ENCODE peak calls at places on chromosome X, in five cellular contexts. V is psoas muscle, J is K562, I is cardiac muscle cell, E is choroid plexus epithelial cell. B is an unnamed sample.

GRCh38 chrX:155544886-155545285 is 67.9 kb downstream of the TMLHE start:
- DNase-seq in V (no peak), J (no peak), I (no peak), E (peak), B (no peak)

GRCh38 chrX:16839852-16840460 is 30.2 kb downstream of the RBBP7 start:
- DNase-seq in V (no peak), J (no peak), I (peak), E (peak), B (peak)

GRCh38 chrX:104618106-104618895 is 52.3 kb downstream of the IL1RAPL2 start:
- DNase-seq in V (no peak), J (no peak), I (no peak), E (no peak), B (no peak)

GRCh38 chrX:131907488-131908314 is 115.4 kb upstream of the STK26 start:
- DNase-seq in V (no peak), J (peak), I (no peak), E (no peak), B (no peak)

GRCh38 chrX:40003071-40003981 is 94.4 kb downstream of the BCOR start:
- DNase-seq in V (no peak), J (no peak), I (no peak), E (no peak), B (no peak)

GRCh38 chrX:136639506-136640176 is 8.3 kb upstream of the CD40LG start:
- DNase-seq in V (no peak), J (no peak), I (no peak), E (peak), B (peak)

GRCh38 chrX:112067601-112068000 is 15.0 kb downstream of the TRPC5 start:
- DNase-seq in V (no peak), J (no peak), I (no peak), E (no peak), B (no peak)

GRCh38 chrX:18883234-18883960 is 100.5 kb downstream of the PHKA2 start:
- DNase-seq in V (peak), J (no peak), I (no peak), E (no peak), B (no peak)

GRCh38 chrX:71171110-71171801 is 26.6 kb downstream of the NLGN3 start:
- DNase-seq in V (no peak), J (peak), I (peak), E (no peak), B (no peak)

GRCh38 chrX:20829665-20830481 is 544.3 kb upstream of the CNKSR2 start:
- DNase-seq in V (no peak), J (no peak), I (no peak), E (peak), B (no peak)

GRCh38 chrX:112211459-112211858 is 128.9 kb upstream of the TRPC5 start:
- DNase-seq in V (no peak), J (no peak), I (no peak), E (no peak), B (no peak)

GRCh38 chrX:261167-261857 is 19.9 kb upstream of the PLCXD1 start:
- DNase-seq in V (peak), J (no peak), I (no peak), E (no peak), B (no peak)

GRCh38 chrX:96791559-96791958 is 92.1 kb upstream of the RPA4 start:
- DNase-seq in V (no peak), J (no peak), I (no peak), E (peak), B (no peak)

GRCh38 chrX:51891821-51892551 is 1.4 kb upstream of the MAGED1 start:
- DNase-seq in V (peak), J (no peak), I (no peak), E (peak), B (peak)

GRCh38 chrX:2498781-2499302 is 1.9 kb downstream of the DHRSX start:
- DNase-seq in V (no peak), J (no peak), I (peak), E (peak), B (peak)

GRCh38 chrX:54423161-54423888 is 16.9 kb upstream of the TSR2 start:
- DNase-seq in V (no peak), J (peak), I (peak), E (peak), B (no peak)
- TF ChIP-seq CTCF in V (no peak), J (peak), I (no peak), E (peak), B (peak)

DNA sequence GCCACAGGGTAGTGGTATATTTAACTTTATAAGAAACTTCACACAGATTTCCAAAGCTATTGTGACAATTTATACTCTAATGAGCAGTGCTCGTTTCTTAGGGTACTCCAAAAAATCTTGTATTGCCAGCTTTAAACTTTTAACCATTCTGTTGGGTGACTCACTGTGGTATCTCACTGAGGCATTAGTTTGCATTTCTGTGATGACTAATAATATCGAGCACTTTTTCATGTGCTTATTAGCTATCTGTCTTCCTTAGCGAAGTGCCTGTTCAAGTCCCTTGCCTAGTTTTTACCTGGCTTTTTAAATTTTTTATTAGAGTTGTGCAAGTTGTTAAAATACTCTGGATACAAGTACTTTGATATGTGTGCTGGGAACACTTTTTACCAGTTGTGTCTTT is 5.5 kb downstream of the PNMA3 start:
- DNase-seq in V (no peak), J (peak), I (no peak), E (peak), B (peak)
- TF ChIP-seq CTCF in V (no peak), J (no peak), I (no peak), E (no peak), B (no peak)

DNA sequence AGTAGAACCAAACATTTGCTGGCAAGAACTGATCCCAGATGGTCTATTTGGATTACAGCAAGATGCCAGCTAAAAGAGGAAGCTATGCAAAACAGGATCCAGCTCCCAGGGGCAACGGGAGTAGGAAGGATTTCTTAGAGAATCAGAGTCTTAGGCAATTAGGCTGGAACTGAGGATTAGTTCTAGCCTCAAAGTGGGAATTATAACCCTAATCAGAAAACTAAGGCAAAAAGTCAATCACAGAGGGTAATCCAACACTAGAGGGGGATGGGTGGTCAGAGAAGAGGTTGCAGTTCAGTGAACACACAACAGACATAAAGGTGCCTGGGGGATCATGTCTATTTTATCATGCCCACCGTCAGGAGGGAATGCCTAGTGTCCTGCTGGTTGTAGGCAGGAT is 133.0 kb upstream of the PLS3 start:
- DNase-seq in V (no peak), J (no peak), I (no peak), E (no peak), B (no peak)
- TF ChIP-seq CTCF in V (no peak), J (no peak), I (no peak), E (no peak), B (no peak)

DNA sequence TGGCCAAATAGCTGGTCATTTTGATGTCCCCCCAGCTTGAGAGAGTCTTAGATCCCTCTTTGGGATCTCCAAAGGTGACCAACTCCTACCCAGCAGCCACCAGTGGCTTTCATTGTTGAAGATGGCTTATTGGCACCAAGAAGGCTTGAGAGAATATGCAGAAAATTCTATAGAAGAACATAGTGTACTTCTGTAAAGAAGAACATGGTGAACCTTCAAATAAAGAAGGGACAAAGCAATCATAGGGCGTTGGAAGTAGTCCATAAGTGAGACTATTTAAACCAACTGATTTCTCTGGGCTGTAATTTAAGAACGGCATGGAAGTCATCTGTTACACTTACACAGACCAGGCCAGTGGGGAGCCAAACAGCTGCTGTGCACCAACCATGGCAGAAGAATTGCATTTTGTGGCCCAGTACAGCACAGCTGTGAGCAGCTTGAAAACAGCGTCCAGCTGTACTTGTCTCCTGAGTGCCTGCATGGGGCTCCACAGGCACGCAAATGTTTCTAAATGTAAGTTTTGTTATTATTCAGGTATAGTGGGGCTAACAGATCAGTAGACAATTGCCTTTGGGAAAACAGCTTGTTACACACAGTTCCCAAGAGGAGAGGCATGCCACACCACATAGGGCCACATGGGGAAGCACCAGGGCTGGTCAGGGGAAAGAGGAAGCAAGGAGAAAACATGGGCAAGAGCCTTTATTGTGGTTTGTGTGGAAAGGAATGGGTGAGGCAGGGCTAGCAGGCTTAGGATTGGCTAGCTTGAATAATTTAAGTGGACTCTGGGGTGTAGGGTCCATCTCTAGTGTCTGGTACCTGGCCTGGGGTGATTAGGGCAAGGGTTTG is 125.0 kb downstream of the ARHGAP6 start:
- DNase-seq in V (peak), J (no peak), I (no peak), E (peak), B (no peak)
- TF ChIP-seq CTCF in V (peak), J (peak), I (peak), E (peak), B (no peak)

GRCh38 chrX:43469391-43470054 is 186.6 kb upstream of the MAOA start:
- DNase-seq in V (no peak), J (no peak), I (no peak), E (no peak), B (no peak)

GRCh38 chrX:43474321-43474720 is 181.8 kb upstream of the MAOA start:
- DNase-seq in V (no peak), J (no peak), I (no peak), E (no peak), B (no peak)
- TF ChIP-seq CTCF in V (no peak), J (no peak), I (no peak), E (no peak), B (no peak)

DNA sequence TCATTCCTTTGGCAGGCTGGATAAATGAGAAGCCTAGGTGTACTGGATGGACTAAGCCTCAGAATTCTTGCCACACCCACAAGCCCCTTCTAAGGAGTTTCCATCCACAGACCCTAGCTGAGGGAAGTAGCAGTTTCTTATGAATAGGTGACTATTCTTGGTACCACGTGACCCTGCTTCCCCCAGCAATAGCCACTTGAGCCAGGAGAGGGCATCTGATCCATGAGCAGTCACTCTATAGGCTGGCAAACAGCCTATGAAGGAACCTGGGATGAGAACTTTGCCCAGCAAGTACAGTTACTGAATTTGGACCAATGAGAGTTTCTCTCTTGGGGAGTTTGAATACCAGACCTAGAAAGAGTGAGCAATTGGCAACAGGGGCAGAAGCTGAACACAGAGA is 84.0 kb downstream of the RTL9 start:
- DNase-seq in V (no peak), J (peak), I (peak), E (peak), B (peak)
- TF ChIP-seq CTCF in V (no peak), J (peak), I (peak), E (peak), B (peak)

GRCh38 chrX:120452131-120452530 is 17.0 kb downstream of the LAMP2 start:
- DNase-seq in V (no peak), J (no peak), I (peak), E (peak), B (peak)
- TF ChIP-seq CTCF in V (peak), J (peak), I (peak), E (peak), B (peak)

GRCh38 chrX:108165349-108166111 is 74.0 kb downstream of the ATG4A start:
- DNase-seq in V (no peak), J (peak), I (peak), E (peak), B (peak)
- TF ChIP-seq CTCF in V (no peak), J (peak), I (peak), E (peak), B (peak)

DNA sequence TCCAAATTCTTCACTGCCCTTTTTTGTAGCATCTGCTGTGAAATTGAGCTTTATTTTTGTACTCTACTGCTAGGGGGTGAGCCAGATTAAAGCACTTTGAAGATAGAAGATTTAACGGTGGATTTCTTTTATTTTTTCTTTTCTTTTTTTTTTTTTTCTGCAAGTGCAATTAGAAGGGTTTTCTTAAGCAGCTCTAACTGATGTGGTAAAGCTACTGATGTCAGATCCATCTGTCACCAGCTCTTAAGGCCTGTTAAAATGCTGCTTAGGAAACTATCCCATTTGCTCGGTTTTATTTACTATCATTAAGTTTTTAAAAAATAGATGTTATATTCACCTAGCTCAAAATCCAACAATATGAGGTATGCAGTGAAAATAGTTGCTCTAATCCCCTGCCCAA is 7.1 kb downstream of the NDUFA1 start:
- DNase-seq in V (no peak), J (no peak), I (no peak), E (no peak), B (no peak)
- TF ChIP-seq CTCF in V (no peak), J (no peak), I (no peak), E (no peak), B (no peak)

GRCh38 chrX:68823413-68824151 is 5.2 kb upstream of the EFNB1 start:
- DNase-seq in V (no peak), J (no peak), I (no peak), E (no peak), B (no peak)

GRCh38 chrX:68821616-68822015 is 7.2 kb upstream of the EFNB1 start:
- DNase-seq in V (no peak), J (no peak), I (no peak), E (no peak), B (no peak)

GRCh38 chrX:68824565-68825125 is 4.2 kb upstream of the EFNB1 start:
- DNase-seq in V (no peak), J (no peak), I (no peak), E (no peak), B (no peak)

GRCh38 chrX:68824152-68824433 is 4.7 kb upstream of the EFNB1 start:
- DNase-seq in V (no peak), J (no peak), I (no peak), E (no peak), B (no peak)

DNA sequence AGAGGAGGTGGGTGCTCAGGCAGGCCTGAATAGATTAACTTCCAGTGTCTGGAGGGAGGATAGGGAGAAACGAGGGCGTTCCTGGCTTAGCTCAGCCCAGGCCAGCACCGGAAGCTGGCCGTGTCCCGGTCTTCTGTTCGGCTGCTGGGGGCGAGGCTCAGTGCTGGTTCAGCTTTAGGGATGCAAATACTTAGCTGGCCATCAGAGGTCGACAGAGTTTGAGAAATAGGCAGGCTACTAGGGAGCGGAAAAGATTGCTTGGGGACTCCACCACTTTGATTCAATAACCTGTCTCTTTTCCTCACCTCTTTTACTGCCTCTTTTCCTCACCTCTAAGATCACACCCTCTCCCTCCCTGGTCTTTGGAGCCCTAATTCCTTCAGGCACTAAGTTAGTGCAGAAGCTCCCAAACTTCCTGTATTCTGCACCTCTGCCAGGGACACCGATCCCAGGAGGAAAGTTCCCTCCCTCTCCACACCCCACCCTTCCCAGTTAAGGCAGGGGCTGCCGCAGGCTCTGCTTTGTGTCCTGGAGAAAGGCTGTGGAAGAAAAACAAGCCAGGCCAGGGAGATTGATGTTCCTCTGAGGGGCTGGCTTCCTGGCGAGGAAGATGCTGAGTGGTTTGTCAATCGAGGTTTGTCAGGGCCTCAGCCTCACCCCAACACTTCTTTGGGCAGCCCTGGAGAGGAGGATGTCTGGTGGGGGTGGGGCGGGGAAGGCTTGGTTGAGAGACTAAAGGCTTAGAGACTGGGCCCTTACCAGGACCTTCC is 6.0 kb upstream of the EFNB1 start:
- DNase-seq in V (peak), J (peak), I (peak), E (peak), B (peak)
- TF ChIP-seq CTCF in V (peak), J (peak), I (peak), E (peak), B (peak)

B was measured in HFFc6.